ENCODE peak calls at places on chromosomes 7 and 10, in nine cellular contexts. T, Z, J, H, A, M, N, C and X are unnamed samples.

GRCh38 chr7:122136639-122137253 is 7.3 kb downstream of the AASS start:
- DNase-seq in T (no peak), Z (no peak), J (no peak), H (no peak), A (peak; percentile 18), M (no peak), N (no peak), C (no peak), X (no peak)

GRCh38 chr7:99579956-99580777 is 17.9 kb upstream of the TMEM225B start:
- DNase-seq in T (peak; percentile 59), Z (peak; percentile 71), J (peak; percentile 24), H (no peak), A (peak; percentile 23), M (no peak), N (no peak), C (peak; percentile 36), X (peak; percentile 54)

GRCh38 chr7:47576031-47576908 is 5.6 kb downstream of the TNS3 start:
- DNase-seq in T (peak; percentile 75), Z (peak; percentile 86), J (no peak), H (peak; percentile 60), A (peak; percentile 68), M (no peak), N (no peak), C (peak; percentile 68), X (peak; percentile 83)

GRCh38 chr10:17348111-17349008 is 106.0 kb downstream of the ST8SIA6 start:
- DNase-seq in T (peak; percentile 65), Z (peak; percentile 71), J (no peak), H (peak; percentile 12), A (peak; percentile 79), M (no peak), N (peak; percentile 61), C (peak; percentile 74), X (peak; percentile 75)

GRCh38 chr10:73871295-73871914 is 3.0 kb downstream of the CAMK2G start:
- DNase-seq in T (no peak), Z (no peak), J (no peak), H (no peak), A (no peak), M (no peak), N (no peak), C (no peak), X (no peak)

GRCh38 chr10:126639084-126639483 is 31.4 kb downstream of the C10orf90 start:
- DNase-seq in T (no peak), Z (no peak), J (no peak), H (no peak), A (no peak), M (no peak), N (no peak), C (no peak), X (no peak)

GRCh38 chr7:94562525-94562924 is 52.9 kb downstream of the CASD1 start:
- DNase-seq in T (no peak), Z (no peak), J (no peak), H (no peak), A (peak; percentile 3), M (no peak), N (no peak), C (no peak), X (no peak)

GRCh38 chr7:115088938-115089337 is 167.0 kb downstream of the MDFIC start:
- DNase-seq in T (no peak), Z (no peak), J (no peak), H (no peak), A (no peak), M (no peak), N (no peak), C (no peak), X (no peak)

GRCh38 chr7:134593530-134594392 is 44.9 kb downstream of the AKR1B15 start:
- DNase-seq in T (peak; percentile 59), Z (peak; percentile 72), J (peak; percentile 68), H (peak; percentile 24), A (peak; percentile 95), M (no peak), N (peak; percentile 4), C (peak; percentile 82), X (peak; percentile 59)

GRCh38 chr7:107697246-107698044 is 36.8 kb downstream of the SLC26A4 start:
- DNase-seq in T (no peak), Z (no peak), J (no peak), H (no peak), A (no peak), M (no peak), N (no peak), C (no peak), X (no peak)

GRCh38 chr10:22606164-22606614 is 108.2 kb downstream of the PIP4K2A start:
- DNase-seq in T (peak; percentile 91), Z (no peak), J (peak; percentile 39), H (no peak), A (peak; percentile 59), M (peak; percentile 93), N (no peak), C (no peak), X (no peak)

GRCh38 chr10:42977032-42977416 is 99.8 kb upstream of the RET start:
- DNase-seq in T (peak; percentile 30), Z (no peak), J (peak; percentile 4), H (no peak), A (no peak), M (no peak), N (no peak), C (peak; percentile 5), X (no peak)

GRCh38 chr10:42975005-42975493 is 101.8 kb upstream of the RET start:
- DNase-seq in T (peak; percentile 22), Z (no peak), J (peak; percentile 5), H (no peak), A (no peak), M (no peak), N (no peak), C (peak; percentile 10), X (peak; percentile 6)

GRCh38 chr10:42976353-42977031 is 100.4 kb upstream of the RET start:
- DNase-seq in T (no peak), Z (no peak), J (peak; percentile 7), H (no peak), A (no peak), M (no peak), N (no peak), C (peak; percentile 9), X (no peak)

GRCh38 chr10:42974693-42975002 is 102.2 kb upstream of the RET start:
- DNase-seq in T (peak; percentile 22), Z (no peak), J (peak; percentile 6), H (no peak), A (no peak), M (no peak), N (no peak), C (peak; percentile 3), X (no peak)

DNA sequence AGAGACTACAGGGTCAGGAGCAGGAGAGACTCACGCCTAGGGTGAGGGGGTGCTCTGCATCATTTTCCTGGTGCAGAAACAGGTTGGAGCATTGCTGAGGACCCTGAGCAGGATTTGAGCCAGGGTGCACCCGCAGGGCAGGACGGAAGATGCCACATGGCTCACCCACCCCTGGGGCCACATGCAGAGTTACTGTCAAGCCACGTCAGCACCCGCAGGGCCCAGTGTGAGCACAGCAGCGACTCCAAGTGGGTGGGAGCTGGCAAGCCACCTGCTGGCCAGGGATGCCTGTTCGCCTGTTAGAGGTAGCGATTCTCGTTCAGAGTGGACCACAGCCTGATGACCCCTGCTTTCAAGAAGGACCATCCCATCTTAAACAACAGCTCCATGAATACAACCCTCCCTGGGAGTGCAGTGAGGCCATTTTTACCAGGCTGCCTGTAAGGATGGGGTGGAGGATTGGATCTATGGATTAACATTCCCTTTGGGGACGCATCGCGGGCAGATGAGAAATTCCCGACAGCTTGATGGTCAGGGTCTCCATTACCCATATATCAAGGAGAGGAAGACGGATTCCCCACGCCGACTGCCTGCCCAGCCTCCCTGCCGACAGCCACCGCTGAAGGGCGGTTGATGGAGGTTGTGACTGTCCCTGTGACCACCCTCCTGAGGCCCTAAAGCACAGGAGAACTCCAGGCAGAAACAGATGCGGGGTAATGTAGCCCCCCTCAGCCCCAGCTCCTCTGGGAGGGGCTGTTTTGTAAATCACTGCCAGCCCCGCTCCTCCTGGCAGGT is 101.1 kb upstream of the RET start:
- DNase-seq in T (peak; percentile 29), Z (no peak), J (peak; percentile 8), H (no peak), A (no peak), M (no peak), N (no peak), C (peak; percentile 16), X (peak; percentile 5)
- TF ChIP-seq POLR2A in T (no peak), Z (no peak), J (no peak), H (no peak), A (no peak), M (no peak), N (no peak), C (no peak), X (no peak)

GRCh38 chr10:119669975-119670640 is 18.9 kb downstream of the BAG3 start:
- DNase-seq in T (no peak), Z (no peak), J (no peak), H (no peak), A (no peak), M (no peak), N (no peak), C (no peak), X (no peak)

GRCh38 chr10:119666709-119667004 is 15.5 kb downstream of the BAG3 start:
- DNase-seq in T (no peak), Z (no peak), J (no peak), H (no peak), A (no peak), M (no peak), N (no peak), C (no peak), X (no peak)

GRCh38 chr10:119667562-119668328 is 16.6 kb downstream of the BAG3 start:
- DNase-seq in T (no peak), Z (peak; percentile 48), J (no peak), H (peak; percentile 50), A (peak; percentile 98), M (no peak), N (peak; percentile 83), C (peak; percentile 88), X (peak; percentile 56)

GRCh38 chr10:119669331-119669730 is 18.2 kb downstream of the BAG3 start:
- DNase-seq in T (no peak), Z (no peak), J (no peak), H (no peak), A (no peak), M (no peak), N (no peak), C (no peak), X (no peak)

DNA sequence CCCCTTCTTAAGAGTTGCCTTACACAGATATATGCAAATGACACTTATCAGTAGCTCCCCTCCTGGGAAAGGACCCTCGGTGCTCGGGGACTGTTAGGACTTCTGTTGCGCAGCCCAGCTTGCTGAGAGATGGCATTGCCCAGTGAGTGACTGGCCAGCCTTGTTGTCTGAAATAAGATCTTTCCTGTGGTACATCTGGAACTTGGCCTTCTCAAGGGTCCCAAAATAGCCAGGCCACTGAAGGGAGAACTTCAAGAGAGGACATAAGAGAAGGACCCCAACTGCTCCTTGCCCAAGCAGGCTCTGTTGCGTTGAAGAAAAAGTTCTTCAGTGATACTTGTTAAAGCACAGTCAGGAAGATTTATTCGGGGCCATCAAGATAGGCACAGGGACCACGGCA is 17.3 kb downstream of the BAG3 start:
- DNase-seq in T (no peak), Z (no peak), J (no peak), H (no peak), A (no peak), M (no peak), N (no peak), C (no peak), X (no peak)
- TF ChIP-seq POLR2A in T (no peak), Z (no peak), J (no peak), H (no peak), A (no peak), M (no peak), N (no peak), C (no peak), X (no peak)

GRCh38 chr7:44065431-44066110 is at the start of gene PGAM2:
- DNase-seq in T (peak; percentile 52), Z (no peak), J (no peak), H (no peak), A (no peak), M (no peak), N (no peak), C (peak; percentile 93), X (no peak)
- TF ChIP-seq POLR2A in T (no peak), Z (no peak), J (no peak), H (no peak), A (no peak), M (peak; percentile 61), N (peak; percentile 15), C (no peak), X (no peak)

GRCh38 chr10:31347705-31348104 is 28.7 kb downstream of the ZEB1 start:
- DNase-seq in T (no peak), Z (no peak), J (no peak), H (no peak), A (no peak), M (no peak), N (no peak), C (no peak), X (no peak)
- TF ChIP-seq POLR2A in T (no peak), Z (no peak), J (no peak), H (no peak), A (no peak), M (no peak), N (no peak), C (no peak), X (no peak)